ENCODE peak calls at places on chromosomes 5 and 9, in four cellular contexts. V is EL, P is fibroblast of gingiva, K is AG10803. E is an unnamed sample.

GRCh38 chr5:158746979-158747378 is 352.7 kb downstream of the EBF1 start:
- DNase-seq in K (peak), P (no peak), V (no peak), E (no peak)

GRCh38 chr5:51829691-51830090 is 446.4 kb downstream of the ISL1 start:
- DNase-seq in V (no peak), P (no peak), K (no peak), E (no peak)

GRCh38 chr9:111056554-111056953 is 18.3 kb upstream of the LPAR1 start:
- DNase-seq in P (peak), K (peak), V (peak), E (peak)

GRCh38 chr5:35939639-35940038 is 1.2 kb upstream of the CAPSL start:
- DNase-seq in P (no peak), V (no peak), K (no peak), E (no peak)

GRCh38 chr9:6428940-6429889 is 16.2 kb downstream of the UHRF2 start:
- DNase-seq in P (peak), V (no peak), K (no peak), E (no peak)

GRCh38 chr5:68528877-68529276 is 313.3 kb downstream of the PIK3R1 start:
- DNase-seq in V (no peak), P (no peak), K (no peak), E (peak)

GRCh38 chr9:104836235-104836634 is 72.3 kb downstream of the NIPSNAP3B start:
- DNase-seq in P (no peak), V (peak), K (no peak), E (peak)

GRCh38 chr9:130561056-130561455 is 18.3 kb upstream of the FUBP3 start:
- DNase-seq in V (no peak), P (no peak), K (no peak), E (no peak)

GRCh38 chr9:89137548-89138462 is 40.8 kb downstream of the SHC3 start:
- DNase-seq in P (peak), K (peak), V (peak), E (peak)

GRCh38 chr9:136565075-136565721 is 19.4 kb upstream of the NOTCH1 start:
- DNase-seq in V (no peak), P (no peak), K (peak), E (peak)

GRCh38 chr9:37300620-37301368 is 121.7 kb upstream of the GRHPR start:
- DNase-seq in V (peak), K (peak), P (no peak), E (peak)

GRCh38 chr5:103424453-103425205 is 138.0 kb downstream of the NUDT12 start:
- DNase-seq in K (peak), P (peak), V (peak), E (peak)

GRCh38 chr9:117703538-117703937 is 665 bp upstream of the TLR4 start:
- DNase-seq in V (peak), P (peak), K (peak), E (no peak)

GRCh38 chr9:27645166-27645840 is 72.0 kb upstream of the C9orf72 start:
- DNase-seq in P (no peak), V (no peak), K (no peak), E (no peak)

GRCh38 chr9:127991757-127992274 is 11.0 kb upstream of the EEIG1 start:
- DNase-seq in V (no peak), P (no peak), K (no peak), E (no peak)

E was measured in foreskin fibroblast.